ENCODE peak calls at places on chromosome 1, in four cellular contexts. One of them, this sample, is unnamed.

GRCh38 chr1:1597275-1597930 is 2.5 kb downstream of the FNDC10 start:
- DNase-seq in Peyer's patch: no peak
- DNase-seq in CD8-positive, alpha-beta memory T cell: no peak
- DNase-seq in HAP-1: no peak
- DNase-seq in this sample: no peak

GRCh38 chr1:29789221-29789909 is 553.0 kb downstream of the PTPRU start:
- DNase-seq in Peyer's patch: no peak
- DNase-seq in CD8-positive, alpha-beta memory T cell: no peak
- DNase-seq in HAP-1: no peak
- DNase-seq in this sample: peak; percentile 26

GRCh38 chr1:105934806-105935205 is 1121.7 kb upstream of the PRMT6 start:
- DNase-seq in Peyer's patch: no peak
- DNase-seq in CD8-positive, alpha-beta memory T cell: no peak
- DNase-seq in HAP-1: no peak
- DNase-seq in this sample: no peak

GRCh38 chr1:201946224-201946908 is at the start of gene LMOD1:
- DNase-seq in Peyer's patch: peak; percentile 84
- DNase-seq in CD8-positive, alpha-beta memory T cell: no peak
- DNase-seq in HAP-1: peak; percentile 91
- DNase-seq in this sample: peak; percentile 77

GRCh38 chr1:98452162-98452561 is 209.4 kb upstream of the SNX7 start:
- DNase-seq in Peyer's patch: no peak
- DNase-seq in CD8-positive, alpha-beta memory T cell: no peak
- DNase-seq in HAP-1: no peak
- DNase-seq in this sample: no peak

GRCh38 chr1:109788695-109789521 is 25.2 kb upstream of the EPS8L3 start:
- DNase-seq in Peyer's patch: peak; percentile 45
- DNase-seq in CD8-positive, alpha-beta memory T cell: no peak
- DNase-seq in HAP-1: peak; percentile 32
- DNase-seq in this sample: no peak

GRCh38 chr1:206668351-206668750 is 16.4 kb upstream of the MAPKAPK2 start:
- DNase-seq in Peyer's patch: no peak
- DNase-seq in CD8-positive, alpha-beta memory T cell: no peak
- DNase-seq in HAP-1: no peak
- DNase-seq in this sample: no peak

GRCh38 chr1:21568006-21568746 is 59.0 kb downstream of the ALPL start:
- DNase-seq in Peyer's patch: no peak
- DNase-seq in CD8-positive, alpha-beta memory T cell: no peak
- DNase-seq in HAP-1: no peak
- DNase-seq in this sample: no peak

GRCh38 chr1:234696986-234697385 is 87.0 kb upstream of the IRF2BP2 start:
- DNase-seq in Peyer's patch: no peak
- DNase-seq in CD8-positive, alpha-beta memory T cell: no peak
- DNase-seq in HAP-1: no peak
- DNase-seq in this sample: no peak

GRCh38 chr1:84505167-84506001 is 802 bp upstream of the SPATA1 start:
- DNase-seq in Peyer's patch: no peak
- DNase-seq in CD8-positive, alpha-beta memory T cell: no peak
- DNase-seq in HAP-1: no peak
- DNase-seq in this sample: peak; percentile 55

GRCh38 chr1:20785907-20786309 is 1.2 kb downstream of the HP1BP3 start:
- DNase-seq in Peyer's patch: no peak
- DNase-seq in CD8-positive, alpha-beta memory T cell: no peak
- DNase-seq in HAP-1: no peak
- DNase-seq in this sample: no peak

GRCh38 chr1:165057956-165058355 is 298.6 kb downstream of the LMX1A start:
- DNase-seq in Peyer's patch: no peak
- DNase-seq in CD8-positive, alpha-beta memory T cell: no peak
- DNase-seq in HAP-1: no peak
- DNase-seq in this sample: no peak

GRCh38 chr1:149963358-149963757 is 26.7 kb upstream of the MTMR11 start:
- DNase-seq in Peyer's patch: no peak
- DNase-seq in CD8-positive, alpha-beta memory T cell: no peak
- DNase-seq in HAP-1: no peak
- DNase-seq in this sample: no peak

GRCh38 chr1:175679931-175680652 is 63.3 kb downstream of the TNR start:
- DNase-seq in Peyer's patch: no peak
- DNase-seq in CD8-positive, alpha-beta memory T cell: no peak
- DNase-seq in HAP-1: no peak
- DNase-seq in this sample: no peak

GRCh38 chr1:217088521-217089221 is 365.4 kb upstream of the ESRRG start:
- DNase-seq in Peyer's patch: no peak
- DNase-seq in CD8-positive, alpha-beta memory T cell: no peak
- DNase-seq in HAP-1: no peak
- DNase-seq in this sample: no peak

GRCh38 chr1:157193702-157194391 is 55.7 kb upstream of the ETV3 start:
- DNase-seq in Peyer's patch: peak; percentile 85
- DNase-seq in CD8-positive, alpha-beta memory T cell: no peak
- DNase-seq in HAP-1: peak; percentile 89
- DNase-seq in this sample: peak; percentile 70

GRCh38 chr1:32273389-32274208 is 18.3 kb upstream of the HDAC1 start:
- DNase-seq in Peyer's patch: peak; percentile 82
- DNase-seq in CD8-positive, alpha-beta memory T cell: peak; percentile 74
- DNase-seq in HAP-1: no peak
- DNase-seq in this sample: no peak

GRCh38 chr1:207414606-207415108 is 39.5 kb upstream of the CR2 start:
- DNase-seq in Peyer's patch: peak; percentile 77
- DNase-seq in CD8-positive, alpha-beta memory T cell: no peak
- DNase-seq in HAP-1: no peak
- DNase-seq in this sample: no peak

GRCh38 chr1:205923663-205924435 is 19.4 kb downstream of the SLC26A9 start:
- DNase-seq in Peyer's patch: peak; percentile 36
- DNase-seq in CD8-positive, alpha-beta memory T cell: no peak
- DNase-seq in HAP-1: no peak
- DNase-seq in this sample: no peak

GRCh38 chr1:89274431-89274857 is 1.8 kb upstream of the GBP5 start:
- DNase-seq in Peyer's patch: no peak
- DNase-seq in CD8-positive, alpha-beta memory T cell: no peak
- DNase-seq in HAP-1: no peak
- DNase-seq in this sample: no peak

GRCh38 chr1:196063952-196064351 is 544.3 kb downstream of the KCNT2 start:
- DNase-seq in Peyer's patch: no peak
- DNase-seq in CD8-positive, alpha-beta memory T cell: no peak
- DNase-seq in HAP-1: no peak
- DNase-seq in this sample: no peak

GRCh38 chr1:183734600-183735036 is 70.3 kb upstream of the RGL1 start:
- DNase-seq in Peyer's patch: no peak
- DNase-seq in CD8-positive, alpha-beta memory T cell: no peak
- DNase-seq in HAP-1: no peak
- DNase-seq in this sample: no peak

GRCh38 chr1:67719329-67720196 is 34.6 kb downstream of the GADD45A start:
- DNase-seq in Peyer's patch: no peak
- DNase-seq in CD8-positive, alpha-beta memory T cell: no peak
- DNase-seq in HAP-1: no peak
- DNase-seq in this sample: no peak

GRCh38 chr1:112935474-112936289 is 20.3 kb downstream of the SLC16A1 start:
- DNase-seq in Peyer's patch: no peak
- DNase-seq in CD8-positive, alpha-beta memory T cell: no peak
- DNase-seq in HAP-1: no peak
- DNase-seq in this sample: no peak

GRCh38 chr1:38454236-38454635 is 405.3 kb downstream of the RRAGC start:
- DNase-seq in Peyer's patch: no peak
- DNase-seq in CD8-positive, alpha-beta memory T cell: no peak
- DNase-seq in HAP-1: no peak
- DNase-seq in this sample: no peak

GRCh38 chr1:7985851-7986612 is 24.5 kb downstream of the PARK7 start:
- DNase-seq in Peyer's patch: no peak
- DNase-seq in CD8-positive, alpha-beta memory T cell: no peak
- DNase-seq in HAP-1: no peak
- DNase-seq in this sample: no peak

GRCh38 chr1:20975668-20976067 is 188.6 kb upstream of the HP1BP3 start:
- DNase-seq in Peyer's patch: no peak
- DNase-seq in CD8-positive, alpha-beta memory T cell: no peak
- DNase-seq in HAP-1: no peak
- DNase-seq in this sample: no peak

GRCh38 chr1:179930867-179931266 is 23.7 kb upstream of the CEP350 start:
- DNase-seq in Peyer's patch: no peak
- DNase-seq in CD8-positive, alpha-beta memory T cell: no peak
- DNase-seq in HAP-1: no peak
- DNase-seq in this sample: no peak

GRCh38 chr1:27193194-27193593 is 38.3 kb upstream of the SLC9A1 start:
- DNase-seq in Peyer's patch: no peak
- DNase-seq in CD8-positive, alpha-beta memory T cell: no peak
- DNase-seq in HAP-1: no peak
- DNase-seq in this sample: no peak

GRCh38 chr1:173570370-173571030 is 32.4 kb downstream of the SLC9C2 start:
- DNase-seq in Peyer's patch: no peak
- DNase-seq in CD8-positive, alpha-beta memory T cell: no peak
- DNase-seq in HAP-1: no peak
- DNase-seq in this sample: no peak

GRCh38 chr1:84433253-84434080 is 35.2 kb downstream of the DNASE2B start:
- DNase-seq in Peyer's patch: peak; percentile 82
- DNase-seq in CD8-positive, alpha-beta memory T cell: no peak
- DNase-seq in HAP-1: peak; percentile 65
- DNase-seq in this sample: peak; percentile 33

GRCh38 chr1:40096646-40096976 is 441 bp downstream of the PPT1 start:
- DNase-seq in Peyer's patch: no peak
- DNase-seq in CD8-positive, alpha-beta memory T cell: no peak
- DNase-seq in HAP-1: no peak
- DNase-seq in this sample: no peak

GRCh38 chr1:53376742-53377437 is 49.0 kb upstream of the LRP8 start:
- DNase-seq in Peyer's patch: no peak
- DNase-seq in CD8-positive, alpha-beta memory T cell: no peak
- DNase-seq in HAP-1: peak; percentile 52
- DNase-seq in this sample: no peak

GRCh38 chr1:157198619-157199420 is 60.6 kb upstream of the ETV3 start:
- DNase-seq in Peyer's patch: peak; percentile 35
- DNase-seq in CD8-positive, alpha-beta memory T cell: no peak
- DNase-seq in HAP-1: no peak
- DNase-seq in this sample: peak; percentile 77

GRCh38 chr1:86082183-86082582 is 74.4 kb downstream of the COL24A1 start:
- DNase-seq in Peyer's patch: no peak
- DNase-seq in CD8-positive, alpha-beta memory T cell: no peak
- DNase-seq in HAP-1: no peak
- DNase-seq in this sample: no peak

GRCh38 chr1:248686815-248687214 is 15.8 kb downstream of the OR14I1 start:
- DNase-seq in Peyer's patch: peak; percentile 54
- DNase-seq in CD8-positive, alpha-beta memory T cell: no peak
- DNase-seq in HAP-1: no peak
- DNase-seq in this sample: no peak
- H3K9me3 ChIP-seq in Peyer's patch: no peaks in the 10 kb centered on the region
- H3K9me3 ChIP-seq in CD8-positive, alpha-beta memory T cell: no peaks in the 10 kb centered on the region
- H3K9me3 ChIP-seq in HAP-1: no peaks in the 10 kb centered on the region
- H3K9me3 ChIP-seq in this sample: no peaks in the 10 kb centered on the region

GRCh38 chr1:11134352-11135266 is 34.9 kb upstream of the EXOSC10 start:
- DNase-seq in Peyer's patch: no peak
- DNase-seq in CD8-positive, alpha-beta memory T cell: no peak
- DNase-seq in HAP-1: no peak
- DNase-seq in this sample: no peak
- H3K36me3 ChIP-seq in Peyer's patch: peaks cover 92% of the 10 kb centered on the region
- H3K36me3 ChIP-seq in CD8-positive, alpha-beta memory T cell: peaks cover 70% of the 10 kb centered on the region
- H3K36me3 ChIP-seq in HAP-1: peaks cover 57% of the 10 kb centered on the region
- H3K36me3 ChIP-seq in this sample: peaks cover 26% of the 10 kb centered on the region

DNA sequence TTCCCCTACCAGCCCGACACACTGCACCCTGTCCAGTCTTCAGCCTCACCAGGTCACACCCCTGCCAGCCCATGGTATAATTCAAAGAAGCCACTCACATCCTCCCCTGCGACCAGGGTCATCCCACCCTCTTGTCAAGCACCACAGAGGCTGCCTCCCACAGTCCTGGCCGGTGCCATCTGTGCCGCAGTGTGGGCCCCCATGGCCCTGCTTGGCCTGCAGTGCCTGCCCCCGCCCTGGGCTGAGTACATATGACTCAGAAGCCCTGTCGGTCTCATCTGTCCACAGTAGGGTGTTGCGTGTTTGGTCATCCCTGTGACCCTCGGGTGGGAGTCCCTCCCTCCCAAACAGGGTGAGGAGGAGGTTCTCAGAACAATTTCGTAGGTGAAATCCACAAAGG is 190.8 kb upstream of the AJAP1 start:
- DNase-seq in Peyer's patch: no peak
- DNase-seq in CD8-positive, alpha-beta memory T cell: no peak
- DNase-seq in HAP-1: no peak
- DNase-seq in this sample: no peak
- H3K9me3 ChIP-seq in Peyer's patch: no peaks in the 10 kb centered on the region
- H3K9me3 ChIP-seq in CD8-positive, alpha-beta memory T cell: no peaks in the 10 kb centered on the region
- H3K9me3 ChIP-seq in HAP-1: no peaks in the 10 kb centered on the region
- H3K9me3 ChIP-seq in this sample: peaks cover 4% of the 10 kb centered on the region

DNA sequence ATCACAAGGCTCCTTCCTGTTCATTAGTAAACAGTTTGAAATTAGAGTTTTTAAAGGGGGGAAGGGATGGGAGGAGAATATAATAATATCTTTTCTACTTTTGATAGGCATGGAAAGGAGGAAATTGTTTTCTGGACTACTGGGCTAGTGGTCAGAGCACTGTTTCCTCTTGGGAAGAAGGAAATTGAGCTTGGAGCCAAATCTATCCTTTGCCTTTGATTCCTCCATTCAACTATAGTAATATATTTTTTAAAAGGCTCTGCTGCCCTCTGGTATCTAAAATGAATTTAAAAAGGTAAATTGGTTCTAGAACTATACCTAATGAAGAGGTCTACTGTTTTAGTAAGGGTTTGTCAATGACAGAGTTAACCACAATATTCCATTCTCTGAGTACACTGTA is 5.9 kb downstream of the IARS2 start:
- DNase-seq in Peyer's patch: no peak
- DNase-seq in CD8-positive, alpha-beta memory T cell: no peak
- DNase-seq in HAP-1: no peak
- DNase-seq in this sample: no peak
- H3K36me3 ChIP-seq in Peyer's patch: peaks cover 72% of the 10 kb centered on the region
- H3K36me3 ChIP-seq in CD8-positive, alpha-beta memory T cell: peaks cover 8% of the 10 kb centered on the region
- H3K36me3 ChIP-seq in HAP-1: peaks cover 63% of the 10 kb centered on the region
- H3K36me3 ChIP-seq in this sample: peaks cover 24% of the 10 kb centered on the region

GRCh38 chr1:71339238-71339637 is 258.4 kb upstream of the ZRANB2 start:
- DNase-seq in Peyer's patch: no peak
- DNase-seq in CD8-positive, alpha-beta memory T cell: no peak
- DNase-seq in HAP-1: no peak
- DNase-seq in this sample: no peak
- H3K9me3 ChIP-seq in Peyer's patch: no peaks in the 10 kb centered on the region
- H3K9me3 ChIP-seq in CD8-positive, alpha-beta memory T cell: peaks cover 11% of the 10 kb centered on the region
- H3K9me3 ChIP-seq in HAP-1: peaks cover 5% of the 10 kb centered on the region
- H3K9me3 ChIP-seq in this sample: peaks cover 5% of the 10 kb centered on the region

GRCh38 chr1:108612496-108612895 is 48.4 kb downstream of the HENMT1 start:
- DNase-seq in Peyer's patch: no peak
- DNase-seq in CD8-positive, alpha-beta memory T cell: no peak
- DNase-seq in HAP-1: no peak
- DNase-seq in this sample: no peak
- H3K36me3 ChIP-seq in Peyer's patch: peaks cover 34% of the 10 kb centered on the region
- H3K36me3 ChIP-seq in CD8-positive, alpha-beta memory T cell: no peaks in the 10 kb centered on the region
- H3K36me3 ChIP-seq in HAP-1: peaks cover 6% of the 10 kb centered on the region
- H3K36me3 ChIP-seq in this sample: peaks cover 3% of the 10 kb centered on the region

This sample was measured in lung.